ENCODE peak calls at places on chromosomes 2 and 18, in four cellular contexts. M, T, Q and C are unnamed samples.

GRCh38 chr18:76850112-76850511 is 27.8 kb downstream of the ZNF236 start:
- DNase-seq in T (no peak), M (no peak), Q (no peak), C (no peak)

GRCh38 chr2:241271641-241272297 is 43.7 kb downstream of the HDLBP start:
- DNase-seq in Q (peak; percentile 61), T (peak; percentile 74), M (peak; percentile 80), C (peak; percentile 91)

GRCh38 chr2:18178736-18179349 is 300.4 kb downstream of the KCNS3 start:
- DNase-seq in M (peak; percentile 85), T (peak; percentile 4), Q (no peak), C (no peak)

GRCh38 chr2:102037681-102038080 is 45.9 kb downstream of the IL1R2 start:
- DNase-seq in T (no peak), Q (no peak), M (no peak), C (no peak)

GRCh38 chr2:238053195-238053776 is 7.5 kb upstream of the SCLY start:
- DNase-seq in T (no peak), Q (no peak), M (no peak), C (no peak)

GRCh38 chr2:233853883-233854240 is 473 bp downstream of the HJURP start:
- DNase-seq in Q (peak; percentile 10), M (no peak), T (no peak), C (peak; percentile 80)

GRCh38 chr2:159362816-159363251 is 76.3 kb upstream of the WDSUB1 start:
- DNase-seq in Q (no peak), M (peak; percentile 3), T (no peak), C (no peak)

GRCh38 chr18:29188760-29189159 is 1011.8 kb upstream of the CDH2 start:
- DNase-seq in Q (no peak), M (no peak), T (no peak), C (no peak)

GRCh38 chr2:203722411-203722810 is 16.0 kb downstream of the CD28 start:
- DNase-seq in T (no peak), M (no peak), Q (no peak), C (no peak)

GRCh38 chr18:2843161-2843560 is 3.6 kb upstream of the EMILIN2 start:
- DNase-seq in T (no peak), Q (no peak), M (no peak), C (peak; percentile 65)

GRCh38 chr2:48249093-48249492 is 280.9 kb upstream of the STON1 start:
- DNase-seq in M (no peak), T (no peak), Q (no peak), C (no peak)

GRCh38 chr2:156935611-156936010 is 321.9 kb upstream of the GALNT5 start:
- DNase-seq in Q (no peak), M (peak; percentile 28), T (no peak), C (no peak)

GRCh38 chr2:3388412-3388738 is 8.9 kb downstream of the TRAPPC12 start:
- DNase-seq in Q (no peak), M (no peak), T (no peak), C (no peak)

GRCh38 chr2:42861321-42861720 is 68.9 kb upstream of the HAAO start:
- DNase-seq in Q (no peak), M (no peak), T (no peak), C (peak; percentile 35)

GRCh38 chr2:33069894-33070651 is 123.3 kb downstream of the LTBP1 start:
- DNase-seq in Q (no peak), M (peak; percentile 49), T (peak; percentile 7), C (no peak)

GRCh38 chr2:185689906-185690539 is 48.6 kb upstream of the FSIP2 start:
- DNase-seq in Q (no peak), M (no peak), T (no peak), C (no peak)

GRCh38 chr2:118032169-118033013 is 18.5 kb upstream of the CCDC93 start:
- DNase-seq in M (peak; percentile 51), T (peak; percentile 3), Q (no peak), C (no peak)

GRCh38 chr18:69383191-69383590 is 17.5 kb upstream of the DOK6 start:
- DNase-seq in M (no peak), Q (no peak), T (no peak), C (no peak)

GRCh38 chr18:35862115-35862640 is 110.3 kb upstream of the RMP24 start:
- DNase-seq in M (no peak), T (no peak), Q (no peak), C (no peak)

GRCh38 chr2:64748561-64748960 is 94.8 kb upstream of the SERTAD2 start:
- DNase-seq in T (no peak), Q (peak; percentile 33), M (no peak), C (no peak)
- H3K27ac ChIP-seq in T (peak overlapping the region; percentile 33), Q (peak overlapping the region; percentile 91), M (no peak overlapping the region), C (peak overlapping the region; percentile 98)

GRCh38 chr2:95402370-95403203 is at the start of gene FAHD2A:
- DNase-seq in Q (peak; percentile 92), M (peak; percentile 92), T (peak; percentile 94), C (peak; percentile 97)
- H3K27ac ChIP-seq in Q (peak within 1 kb of the TSS; percentile 87), M (peak within 1 kb of the TSS; percentile 90), T (peak within 1 kb of the TSS; percentile 83), C (peak within 1 kb of the TSS; percentile 75)

GRCh38 chr18:50814387-50814786 is 5.4 kb downstream of the MRO start:
- DNase-seq in M (no peak), Q (no peak), T (no peak), C (no peak)

GRCh38 chr18:50819027-50819726 is 639 bp downstream of the MRO start:
- DNase-seq in Q (no peak), M (no peak), T (peak; percentile 12), C (no peak)

GRCh38 chr18:50817898-50818250 is 1.9 kb downstream of the MRO start:
- DNase-seq in Q (no peak), T (no peak), M (no peak), C (no peak)

GRCh38 chr18:50819727-50820378 is at the start of gene MRO:
- DNase-seq in M (peak; percentile 91), T (peak; percentile 79), Q (peak; percentile 66), C (peak; percentile 83)

GRCh38 chr18:50816767-50817166 is 3.0 kb downstream of the MRO start:
- DNase-seq in Q (no peak), M (no peak), T (no peak), C (no peak)
- H3K27ac ChIP-seq in Q (no peak overlapping the region), M (no peak overlapping the region), T (no peak overlapping the region), C (no peak overlapping the region)

DNA sequence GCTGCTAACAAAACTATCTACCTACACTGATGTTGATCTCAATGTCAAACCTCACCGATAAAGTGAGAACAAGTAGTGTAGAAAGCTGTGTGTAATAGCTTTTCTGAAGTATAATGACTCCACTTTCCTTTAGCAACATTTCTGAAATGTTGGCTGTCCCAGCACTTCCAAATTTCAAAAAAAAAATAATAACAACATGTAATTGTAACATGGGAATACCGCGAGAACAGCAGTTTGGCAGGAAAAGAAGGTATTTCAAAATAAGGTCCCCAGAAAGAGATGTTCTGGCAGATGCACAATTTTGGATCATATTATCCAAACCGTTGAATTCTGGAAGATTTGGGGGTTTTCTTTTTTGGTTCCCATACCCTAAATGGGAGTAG is 352.0 kb downstream of the ARHGAP15 start:
- DNase-seq in T (no peak), Q (no peak), M (no peak), C (no peak)
- H3K27ac ChIP-seq in T (no peak overlapping the region), Q (no peak overlapping the region), M (peak overlapping the region; percentile 71), C (no peak overlapping the region)

GRCh38 chr2:46170611-46171385 is 126.4 kb upstream of the EPAS1 start:
- DNase-seq in M (no peak), T (no peak), Q (no peak), C (no peak)
- H3K27ac ChIP-seq in M (no peak overlapping the region), T (no peak overlapping the region), Q (no peak overlapping the region), C (peak overlapping the region; percentile 29)